ENCODE peak calls at places on chromosomes 3 and 15, in nine cellular contexts. F, S, J, V, L, W, G, B and U are unnamed samples. For H3K4me1 and H3K9me3, the result is how much of the 10 kb centered on the place peaks cover.

GRCh38 chr3:197912770-197913476 is 37.1 kb upstream of the RPL35A start:
- DNase-seq in S (no peak), L (peak), F (no peak), B (no peak), J (no peak), V (no peak), G (no peak), W (peak), U (no peak)

GRCh38 chr3:33008282-33008681 is 56.8 kb downstream of the CCR4 start:
- DNase-seq in V (no peak), W (no peak), B (no peak), L (no peak), F (no peak), G (no peak), S (no peak), J (no peak), U (no peak)

GRCh38 chr3:183435701-183436100 is 7.3 kb upstream of the MCF2L2 start:
- DNase-seq in L (no peak), W (no peak), J (no peak), F (no peak), S (no peak), G (no peak), V (no peak), B (no peak), U (no peak)

GRCh38 chr3:64911138-64911537 is 223.3 kb upstream of the ADAMTS9 start:
- DNase-seq in S (no peak), B (no peak), W (no peak), G (no peak), L (no peak), J (no peak), F (no peak), V (no peak), U (no peak)

GRCh38 chr3:185363662-185364203 is 797 bp downstream of the MAP3K13 start:
- DNase-seq in L (no peak), J (no peak), G (no peak), S (no peak), B (no peak), F (no peak), W (no peak), V (no peak), U (no peak)

GRCh38 chr3:33318709-33319380 is 41.6 kb downstream of the FBXL2 start:
- DNase-seq in B (peak), F (no peak), L (no peak), G (peak), S (no peak), V (peak), W (no peak), J (no peak), U (no peak)

GRCh38 chr3:12970684-12971083 is 102.5 kb downstream of the IQSEC1 start:
- DNase-seq in G (no peak), J (no peak), V (no peak), L (no peak), S (no peak), W (no peak), B (no peak), F (no peak), U (no peak)

GRCh38 chr3:126570103-126570541 is 11.4 kb upstream of the C3orf22 start:
- DNase-seq in L (no peak), J (no peak), V (peak), G (no peak), W (no peak), F (no peak), B (no peak), S (no peak), U (no peak)

GRCh38 chr15:82128401-82129143 is 82.8 kb upstream of the MEX3B start:
- DNase-seq in F (no peak), W (no peak), G (no peak), L (no peak), J (no peak), S (no peak), V (no peak), B (peak), U (no peak)

GRCh38 chr3:169285057-169285990 is 378.2 kb downstream of the MECOM start:
- DNase-seq in L (no peak), F (no peak), V (no peak), G (no peak), S (no peak), B (no peak), W (no peak), J (no peak), U (no peak)

GRCh38 chr15:75786564-75786925 is 56.7 kb upstream of the UBE2Q2 start:
- DNase-seq in B (no peak), G (no peak), W (no peak), S (no peak), F (no peak), J (no peak), L (no peak), V (no peak), U (no peak)

GRCh38 chr15:60399246-60399915 is 1.6 kb upstream of the ANXA2 start:
- DNase-seq in J (no peak), V (no peak), W (no peak), G (no peak), L (no peak), F (peak), B (no peak), S (no peak), U (no peak)

GRCh38 chr3:104273046-104273649 is 1093.6 kb upstream of the ALCAM start:
- DNase-seq in W (no peak), L (no peak), J (peak), S (no peak), V (peak), B (peak), G (peak), F (no peak), U (no peak)

GRCh38 chr3:9147215-9147895 is 102.1 kb downstream of the SRGAP3 start:
- DNase-seq in B (no peak), G (peak), F (peak), W (no peak), L (no peak), V (no peak), J (no peak), S (no peak), U (no peak)

GRCh38 chr15:60444289-60444912 is 34.5 kb downstream of the ICE2 start:
- DNase-seq in B (peak), L (no peak), S (no peak), W (no peak), J (peak), V (no peak), G (peak), F (no peak), U (no peak)

GRCh38 chr15:50996641-50997040 is 88.2 kb downstream of the AP4E1 start:
- DNase-seq in G (no peak), B (peak), W (no peak), S (no peak), F (no peak), L (no peak), J (no peak), V (peak), U (no peak)

GRCh38 chr3:47573190-47574172 is 5.2 kb downstream of the CSPG5 start:
- DNase-seq in B (no peak), S (no peak), V (peak), L (no peak), F (no peak), W (no peak), J (no peak), G (no peak), U (no peak)

GRCh38 chr3:153260681-153261080 is 98.7 kb downstream of the RAP2B start:
- DNase-seq in F (no peak), V (no peak), L (no peak), B (no peak), S (no peak), J (no peak), W (no peak), G (no peak), U (no peak)

GRCh38 chr3:184604039-184604955 is 42.7 kb downstream of the EPHB3 start:
- DNase-seq in S (no peak), B (no peak), W (peak), F (peak), J (no peak), G (no peak), V (peak), L (no peak), U (no peak)

DNA sequence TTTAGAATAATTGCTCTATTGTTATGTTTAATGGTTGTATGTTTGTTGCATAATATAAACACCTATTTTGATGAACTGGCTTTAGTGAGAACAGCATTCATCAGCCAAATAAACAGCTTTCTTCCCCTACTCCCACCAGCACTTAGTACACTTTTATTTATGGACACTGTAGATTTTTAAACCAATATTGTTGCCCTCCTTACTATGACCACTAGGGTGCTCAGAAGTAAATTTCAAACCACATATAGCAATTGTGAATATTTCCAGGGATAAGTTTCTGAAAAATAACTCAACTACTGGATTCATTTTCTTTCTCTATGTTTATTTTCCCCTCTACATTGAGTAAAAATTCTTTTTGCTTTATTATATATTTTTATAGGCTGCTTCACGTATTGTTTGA is 84.7 kb upstream of the PTX3 start:
- DNase-seq in G (no peak), W (no peak), J (no peak), L (no peak), F (no peak), B (no peak), V (no peak), S (no peak), U (no peak)
- TF ChIP-seq CTCF in G (peak), W (no peak), J (no peak), L (no peak), F (no peak), B (peak), V (peak), S (no peak), U (no peak)

GRCh38 chr15:78182821-78183220 is 33.7 kb downstream of the IDH3A start:
- DNase-seq in S (no peak), F (no peak), G (no peak), J (no peak), W (no peak), L (no peak), B (no peak), V (no peak), U (no peak)
- H3K4me1 ChIP-seq in S (under half), F (under half), G (under half), J (under half), W (under half), L (under half), B (under half), V (under half), U (under half)

GRCh38 chr3:176510097-176510496 is 687.2 kb downstream of the TBL1XR1 start:
- DNase-seq in S (no peak), L (no peak), F (no peak), V (no peak), B (no peak), G (no peak), W (no peak), J (no peak), U (no peak)

GRCh38 chr3:176512037-176512436 is 685.2 kb downstream of the TBL1XR1 start:
- DNase-seq in S (no peak), B (no peak), W (no peak), J (no peak), G (no peak), L (no peak), V (no peak), F (no peak), U (no peak)

DNA sequence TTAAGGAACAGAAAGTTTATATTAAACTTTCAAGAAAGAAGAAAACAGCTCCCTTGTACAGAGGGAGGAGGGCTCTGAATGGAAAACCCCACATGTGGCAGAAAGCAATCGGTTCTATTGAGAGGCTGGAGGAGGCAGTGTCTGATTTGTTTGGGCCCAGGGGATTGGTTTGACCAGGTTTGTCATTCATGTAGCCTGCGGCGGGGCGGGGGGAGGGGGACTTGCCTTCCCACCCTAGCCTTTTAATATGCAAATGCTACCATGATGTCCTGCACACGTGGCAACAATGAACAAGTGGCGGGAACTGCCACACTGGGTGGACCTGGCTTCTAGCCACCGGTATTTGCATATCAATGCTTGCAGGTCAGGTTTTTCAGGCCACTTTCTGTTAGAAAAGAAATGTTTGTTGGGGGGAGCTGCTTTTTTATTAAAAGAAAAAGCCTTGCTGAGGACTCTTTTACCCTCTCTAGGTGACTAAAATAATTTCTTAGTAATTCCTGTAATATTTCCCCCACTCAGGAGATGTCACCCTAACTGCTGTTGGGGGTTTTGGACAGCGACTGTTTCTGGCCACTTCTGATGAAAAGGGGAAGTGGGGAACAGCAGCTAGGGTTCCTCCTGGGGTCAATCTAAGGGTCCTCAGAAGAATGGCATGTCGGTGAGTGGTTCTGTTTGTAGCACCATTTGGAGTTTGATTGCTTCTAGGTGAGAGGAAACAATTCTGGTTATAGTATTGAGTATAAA is 691.2 kb downstream of the TBL1XR1 start:
- DNase-seq in V (no peak), W (no peak), G (no peak), F (no peak), B (no peak), S (no peak), J (no peak), L (no peak), U (no peak)
- H3K9me3 ChIP-seq in V (under half), W (under half), G (under half), F (under half), B (under half), S (under half), J (under half), L (under half), U (under half)

DNA sequence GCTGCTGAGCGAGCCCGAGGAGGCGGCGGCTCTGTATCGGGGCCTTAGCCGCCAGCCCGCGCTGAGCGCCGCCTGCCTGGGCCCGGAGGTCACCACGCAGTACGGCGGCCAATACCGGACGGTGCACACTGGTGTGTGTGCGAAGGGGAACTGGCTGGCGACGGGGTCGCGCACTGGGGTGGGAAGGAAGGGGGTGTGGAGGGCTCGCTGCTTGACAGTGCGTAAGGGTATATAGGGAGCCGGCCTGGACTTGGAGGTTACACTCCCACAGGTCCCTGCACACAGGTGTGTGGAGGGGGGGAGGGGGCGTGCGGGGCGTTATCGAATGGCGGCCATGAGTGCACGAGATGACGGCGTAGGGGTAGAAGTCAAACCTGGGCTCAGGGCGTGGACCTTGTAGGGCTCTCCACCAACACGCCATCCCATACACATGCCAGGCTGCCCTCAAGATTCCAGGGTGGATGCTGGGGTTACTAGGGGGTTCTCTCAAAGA is 386 bp downstream of the APEH start:
- DNase-seq in L (peak), V (no peak), B (no peak), G (no peak), W (no peak), J (peak), F (no peak), S (no peak), U (no peak)
- TF ChIP-seq CTCF in L (no peak), V (no peak), B (peak), G (no peak), W (no peak), J (no peak), F (no peak), S (no peak), U (no peak)